ENCODE peak calls at places on chromosomes 5 and 9, in ten cellular contexts. D, O, Q, U, J, B, T, F, Y and W are unnamed samples.

GRCh38 chr9:114804504-114804903 is 1.3 kb downstream of the TNFSF15 start:
- DNase-seq in U (peak; percentile 77), J (peak; percentile 81), O (peak; percentile 95), T (peak; percentile 85), Y (peak; percentile 69), D (peak; percentile 69), Q (peak; percentile 45), F (no peak), B (peak; percentile 99), W (no peak)

GRCh38 chr9:83336696-83337095 is 201.5 kb downstream of the FRMD3 start:
- DNase-seq in U (no peak), D (no peak), J (no peak), O (peak; percentile 20), B (no peak), T (no peak), F (no peak), Q (peak; percentile 3), Y (no peak), W (no peak)

GRCh38 chr5:68012429-68012828 is 203.1 kb upstream of the PIK3R1 start:
- DNase-seq in J (no peak), Q (no peak), T (no peak), U (peak; percentile 51), B (peak; percentile 15), O (peak; percentile 26), F (no peak), D (peak; percentile 55), Y (no peak), W (no peak)

GRCh38 chr5:164255598-164256213 is 750.3 kb downstream of the MAT2B start:
- DNase-seq in O (no peak), D (no peak), B (no peak), F (no peak), T (no peak), J (no peak), Y (no peak), U (no peak), Q (no peak), W (no peak)

GRCh38 chr5:93572101-93572772 is 8.8 kb downstream of the NR2F1-AS1 start:
- DNase-seq in J (no peak), Y (no peak), U (no peak), Q (no peak), B (no peak), D (peak; percentile 18), O (peak; percentile 81), F (no peak), T (no peak), W (no peak)

GRCh38 chr9:133844431-133844830 is 106.3 kb upstream of the SARDH start:
- DNase-seq in O (no peak), T (no peak), B (no peak), Y (no peak), U (no peak), D (no peak), F (no peak), Q (no peak), J (no peak), W (no peak)

GRCh38 chr9:107755267-107755666 is 265.7 kb upstream of the KLF4 start:
- DNase-seq in Y (peak; percentile 55), O (peak; percentile 59), J (peak; percentile 70), T (peak; percentile 80), F (no peak), D (peak; percentile 75), U (peak; percentile 58), Q (peak; percentile 67), B (peak; percentile 61), W (peak; percentile 86)

GRCh38 chr9:126702501-126703329 is 89.0 kb downstream of the LMX1B start:
- DNase-seq in B (peak; percentile 8), T (peak; percentile 56), F (no peak), O (no peak), Q (peak; percentile 28), J (no peak), U (no peak), D (no peak), Y (no peak), W (no peak)

GRCh38 chr5:143142596-143143435 is 260.7 kb downstream of the NR3C1 start:
- DNase-seq in Y (peak; percentile 63), Q (no peak), O (peak; percentile 67), D (peak; percentile 48), J (no peak), F (no peak), B (peak; percentile 98), T (peak; percentile 85), U (peak; percentile 71), W (no peak)

GRCh38 chr9:131554865-131555351 is 9.6 kb downstream of the PRRT1B start:
- DNase-seq in O (no peak), U (no peak), J (no peak), D (no peak), Q (no peak), B (no peak), T (no peak), F (no peak), Y (no peak), W (no peak)

GRCh38 chr5:161975350-161975749 is 92.2 kb upstream of the GABRG2 start:
- DNase-seq in F (no peak), T (no peak), B (no peak), D (no peak), U (no peak), J (no peak), O (no peak), Y (no peak), Q (no peak), W (no peak)

GRCh38 chr9:99724640-99725039 is 97.0 kb upstream of the NR4A3 start:
- DNase-seq in U (no peak), T (no peak), B (no peak), F (no peak), J (no peak), D (no peak), O (no peak), Q (no peak), Y (no peak), W (no peak)

GRCh38 chr9:89000973-89001916 is 10.0 kb downstream of the S1PR3 start:
- DNase-seq in D (peak; percentile 74), J (peak; percentile 88), F (peak; percentile 86), O (peak; percentile 92), B (peak; percentile 90), U (peak; percentile 89), T (peak; percentile 79), Y (peak; percentile 92), Q (peak; percentile 81), W (peak; percentile 20)

GRCh38 chr5:36607114-36607561 is 732 bp downstream of the SLC1A3 start:
- DNase-seq in B (peak; percentile 65), O (peak; percentile 58), Q (peak; percentile 14), T (peak; percentile 59), Y (peak; percentile 48), U (peak; percentile 62), J (peak; percentile 61), F (no peak), D (peak; percentile 73), W (no peak)

GRCh38 chr9:127130661-127131538 is 8.5 kb upstream of the ANGPTL2 start:
- DNase-seq in Y (peak; percentile 93), Q (no peak), T (peak; percentile 89), B (peak; percentile 99), J (peak; percentile 94), F (peak; percentile 60), U (peak; percentile 94), O (peak; percentile 97), D (peak; percentile 99), W (peak; percentile 77)

GRCh38 chr5:56838409-56839039 is 23.2 kb downstream of the MAP3K1 start:
- DNase-seq in J (peak; percentile 80), B (peak; percentile 86), Q (no peak), Y (peak; percentile 78), O (peak; percentile 78), U (peak; percentile 79), T (peak; percentile 42), F (no peak), D (peak; percentile 78), W (peak; percentile 64)
- TF ChIP-seq CTCF in J (peak; percentile 39), B (peak; percentile 61), Q (peak; percentile 43), Y (peak; percentile 26), O (peak; percentile 58), U (peak; percentile 49), T (peak; percentile 67), F (peak; percentile 68), D (peak; percentile 65), W (peak; percentile 57)

GRCh38 chr9:121780641-121781040 is 129.2 kb downstream of the DAB2IP start:
- DNase-seq in Y (no peak), J (no peak), D (no peak), Q (no peak), B (no peak), U (no peak), T (no peak), O (no peak), F (no peak), W (no peak)
- TF ChIP-seq CTCF in Y (no peak), J (no peak), D (no peak), Q (no peak), B (no peak), U (no peak), T (no peak), O (no peak), F (no peak), W (no peak)

GRCh38 chr9:95028855-95029219 is 288.7 kb downstream of the FANCC start:
- DNase-seq in Q (no peak), T (no peak), B (no peak), Y (no peak), J (no peak), D (no peak), U (no peak), F (no peak), O (no peak), W (no peak)

GRCh38 chr9:95027914-95028854 is 289.3 kb downstream of the FANCC start:
- DNase-seq in T (no peak), U (no peak), F (no peak), B (no peak), D (no peak), J (no peak), Y (no peak), O (no peak), Q (no peak), W (no peak)

GRCh38 chr9:95024097-95024671 is 293.3 kb downstream of the FANCC start:
- DNase-seq in D (no peak), Q (no peak), F (no peak), J (no peak), T (no peak), U (no peak), B (peak; percentile 54), Y (no peak), O (no peak), W (no peak)

GRCh38 chr9:95023217-95024003 is 294.1 kb downstream of the FANCC start:
- DNase-seq in Q (peak; percentile 57), B (peak; percentile 84), U (peak; percentile 69), J (peak; percentile 70), Y (peak; percentile 77), O (peak; percentile 82), D (peak; percentile 83), T (peak; percentile 90), F (no peak), W (peak; percentile 97)

GRCh38 chr9:95025213-95026170 is 292.0 kb downstream of the FANCC start:
- DNase-seq in Y (peak; percentile 96), U (peak; percentile 96), F (no peak), T (no peak), D (peak; percentile 88), Q (peak; percentile 80), J (peak; percentile 90), B (peak; percentile 98), O (peak; percentile 95), W (peak; percentile 86)
- TF ChIP-seq CTCF in Y (peak; percentile 63), U (peak; percentile 60), F (peak; percentile 22), T (no peak), D (peak; percentile 51), Q (no peak), J (peak; percentile 50), B (peak; percentile 49), O (peak; percentile 64), W (peak; percentile 47)

DNA sequence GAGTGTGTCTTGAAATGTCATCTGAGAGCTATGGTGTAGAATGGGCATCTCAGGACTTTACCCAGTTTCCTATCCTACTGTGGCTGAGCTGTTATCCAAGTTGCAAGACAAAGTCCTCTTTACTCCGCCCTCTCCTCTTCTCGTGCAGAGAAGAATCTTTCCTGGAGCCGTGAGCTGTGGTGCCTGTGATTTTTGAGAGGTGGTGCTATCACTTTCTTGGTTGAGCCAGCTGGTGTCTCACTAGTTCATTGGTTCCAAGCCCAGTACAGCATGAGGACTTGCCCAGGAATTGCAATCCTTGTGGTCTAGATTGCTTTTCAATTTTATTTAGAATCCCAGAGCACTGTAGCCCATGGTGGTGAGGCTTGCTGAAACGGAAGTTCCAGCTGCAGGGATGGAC is 2300.3 kb downstream of the MAT2B start:
- DNase-seq in O (no peak), D (no peak), F (no peak), Q (peak; percentile 1), U (no peak), J (no peak), Y (no peak), B (no peak), T (no peak), W (no peak)
- TF ChIP-seq CTCF in O (no peak), D (no peak), F (no peak), Q (no peak), U (no peak), J (no peak), Y (no peak), B (no peak), T (no peak), W (no peak)